ENCODE peak calls at places on chromosomes 4 and X, in ten cellular contexts. U is aorta, F is left lung, A is IMR-90, P is PC-3, H is adrenal gland, C is left ventricle myocardium inferior, E is cardiac muscle cell, G is GM12878, R is brain microvascular endothelial cell. L is an unnamed sample.
A peak's percentile ranks its signal among the peaks of the same experiment; 100 is the strongest.

GRCh38 chr4:576991-577498 is 950 bp upstream of the TMEM271 start:
- DNase-seq in U (no peak), F (no peak), A (no peak), P (no peak), H (no peak), C (no peak), E (no peak), G (no peak), R (no peak), L (no peak)

GRCh38 chr4:114226968-114227760 is 247.7 kb upstream of the ARSJ start:
- DNase-seq in U (no peak), F (no peak), A (peak; percentile 34), P (no peak), H (no peak), C (no peak), E (no peak), G (no peak), R (no peak), L (no peak)

GRCh38 chr4:41156574-41156973 is 57.8 kb downstream of the APBB2 start:
- DNase-seq in U (no peak), F (no peak), A (peak; percentile 74), P (peak; percentile 52), H (no peak), C (no peak), E (no peak), G (no peak), R (peak; percentile 96), L (no peak)

GRCh38 chr4:155964016-155964891 is 10.6 kb upstream of the CTSO start:
- DNase-seq in U (no peak), F (no peak), A (no peak), P (no peak), H (no peak), C (no peak), E (no peak), G (no peak), R (peak; percentile 19), L (no peak)

GRCh38 chr4:185541251-185541671 is 6.0 kb upstream of the PDLIM3 start:
- DNase-seq in U (peak; percentile 78), F (no peak), A (no peak), P (no peak), H (no peak), C (peak; percentile 64), E (no peak), G (no peak), R (no peak), L (no peak)

GRCh38 chr4:134935320-134935719 is 733.7 kb upstream of the PABPC4L start:
- DNase-seq in U (no peak), F (no peak), A (no peak), P (peak; percentile 18), H (no peak), C (no peak), E (peak; percentile 22), G (no peak), R (peak; percentile 27), L (no peak)

GRCh38 chrX:17459596-17459995 is 84.6 kb downstream of the NHS start:
- DNase-seq in U (no peak), F (no peak), A (peak; percentile 66), P (no peak), H (no peak), C (no peak), E (no peak), G (no peak), R (peak; percentile 27), L (no peak)

GRCh38 chrX:23745786-23746185 is 2.7 kb upstream of the ACOT9 start:
- DNase-seq in U (no peak), F (no peak), A (no peak), P (no peak), H (no peak), C (no peak), E (no peak), G (no peak), R (no peak), L (peak; percentile 47)

GRCh38 chr4:81651500-81651899 is 179.8 kb upstream of the RASGEF1B start:
- DNase-seq in U (no peak), F (no peak), A (no peak), P (no peak), H (no peak), C (no peak), E (no peak), G (no peak), R (peak; percentile 12), L (no peak)

GRCh38 chr4:182264139-182264752 is 21.0 kb downstream of the TENM3 start:
- DNase-seq in U (no peak), F (no peak), A (no peak), P (no peak), H (no peak), C (no peak), E (no peak), G (no peak), R (no peak), L (no peak)

GRCh38 chrX:23938690-23939089 is 30.9 kb downstream of the CXorf58 start:
- DNase-seq in U (no peak), F (no peak), A (peak; percentile 38), P (no peak), H (no peak), C (no peak), E (no peak), G (no peak), R (no peak), L (no peak)

GRCh38 chr4:90069151-90069550 is 58.0 kb upstream of the CCSER1 start:
- DNase-seq in U (no peak), F (no peak), A (peak; percentile 21), P (peak; percentile 83), H (no peak), C (no peak), E (no peak), G (no peak), R (no peak), L (no peak)

GRCh38 chr4:89363786-89364185 is 56.2 kb upstream of the GPRIN3 start:
- DNase-seq in U (no peak), F (no peak), A (no peak), P (no peak), H (no peak), C (no peak), E (no peak), G (no peak), R (no peak), L (no peak)

GRCh38 chr4:104879367-104879766 is 267.3 kb upstream of the TET2 start:
- DNase-seq in U (no peak), F (no peak), A (no peak), P (peak; percentile 59), H (no peak), C (no peak), E (no peak), G (no peak), R (no peak), L (no peak)

DNA sequence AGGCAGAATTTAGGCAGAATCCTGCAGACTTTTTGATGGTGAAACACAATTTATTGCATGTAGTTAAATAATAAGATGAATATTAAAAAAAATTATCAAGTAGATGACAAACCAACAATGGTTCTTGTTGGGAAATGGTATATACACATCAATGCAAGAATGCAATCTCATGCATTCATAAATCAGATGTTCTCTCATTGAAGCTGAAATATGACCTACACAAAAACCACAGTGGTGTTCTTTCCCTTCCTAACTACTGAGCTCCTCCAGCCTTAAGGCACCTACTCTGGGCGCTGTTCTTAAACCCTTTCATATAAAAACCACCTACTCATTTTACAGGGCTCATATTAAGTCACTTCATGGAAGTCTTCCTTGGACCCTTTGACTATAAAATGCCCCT is 64.1 kb downstream of the ANTXR2 start:
- DNase-seq in U (no peak), F (no peak), A (no peak), P (no peak), H (no peak), C (no peak), E (no peak), G (no peak), R (no peak), L (no peak)
- H3K36me3 ChIP-seq in U (no peaks in the 10 kb centered on the region), F (peaks cover 17% of the 10 kb centered on the region), A (peaks cover 10% of the 10 kb centered on the region), P (peaks cover 28% of the 10 kb centered on the region), H (no peaks in the 10 kb centered on the region), C (peaks cover 30% of the 10 kb centered on the region), E (peaks cover 16% of the 10 kb centered on the region), G (no peaks in the 10 kb centered on the region), R (peaks cover 17% of the 10 kb centered on the region), L (no peaks in the 10 kb centered on the region)

DNA sequence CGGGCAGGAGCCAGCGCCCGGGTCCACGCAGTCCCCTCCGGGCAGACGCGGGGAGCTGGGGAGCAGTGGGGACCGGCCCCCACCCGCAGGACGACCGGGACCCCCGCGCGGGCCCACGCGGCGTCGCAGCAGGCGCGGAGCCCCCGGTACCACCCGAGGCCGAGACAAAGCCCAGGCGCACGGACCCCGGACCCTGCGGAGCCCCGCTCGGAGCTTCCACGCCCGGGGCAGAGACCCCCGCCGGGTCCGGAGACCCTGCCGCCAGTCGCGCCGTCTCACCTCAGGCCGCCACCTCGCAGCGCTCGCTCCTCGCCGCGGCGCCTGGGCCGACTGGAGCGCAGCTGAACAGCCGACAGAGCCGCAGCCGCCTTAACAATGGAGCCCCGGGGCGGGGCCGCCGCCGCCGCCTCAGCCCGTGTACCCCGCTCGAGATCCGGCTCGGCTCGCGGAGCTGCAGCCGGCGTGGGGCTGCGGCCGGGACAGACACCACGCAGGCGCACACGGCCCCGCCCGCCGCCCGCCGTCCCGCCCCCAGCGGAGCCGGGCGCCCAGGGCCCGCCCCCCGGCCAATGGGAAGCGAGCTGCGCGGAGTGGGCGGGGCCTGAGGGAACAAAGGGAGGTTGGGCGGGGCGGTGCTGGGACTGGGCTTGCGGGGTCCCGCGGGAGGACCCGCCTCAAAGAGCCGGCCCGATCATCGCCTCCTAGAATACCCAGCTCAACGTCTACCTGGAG is at the start of gene AFAP1:
- DNase-seq in U (peak; percentile 91), F (peak; percentile 94), A (peak; percentile 76), P (peak; percentile 83), H (peak; percentile 84), C (peak; percentile 90), E (peak; percentile 96), G (no peak), R (peak; percentile 60), L (peak; percentile 94)
- H3K27ac ChIP-seq in U (peak within 1 kb of the TSS; percentile 63), F (peak within 1 kb of the TSS; percentile 81), A (peak within 1 kb of the TSS; percentile 95), P (peak within 1 kb of the TSS; percentile 51), H (no peak within 1 kb of the TSS), C (peak within 1 kb of the TSS; percentile 93), E (peak within 1 kb of the TSS; percentile 84), G (no peak within 1 kb of the TSS), R (peak within 1 kb of the TSS; percentile 66), L (peak within 1 kb of the TSS; percentile 70)

GRCh38 chr4:165085946-165086345 is 26.7 kb downstream of the TMEM192 start:
- DNase-seq in U (no peak), F (no peak), A (no peak), P (no peak), H (no peak), C (no peak), E (no peak), G (no peak), R (no peak), L (no peak)

GRCh38 chr4:165088366-165088765 is 24.3 kb downstream of the TMEM192 start:
- DNase-seq in U (no peak), F (no peak), A (no peak), P (no peak), H (no peak), C (no peak), E (no peak), G (no peak), R (no peak), L (no peak)
- H3K36me3 ChIP-seq in U (peaks cover 8% of the 10 kb centered on the region), F (peaks cover 76% of the 10 kb centered on the region), A (peaks cover 1% of the 10 kb centered on the region), P (no peaks in the 10 kb centered on the region), H (no peaks in the 10 kb centered on the region), C (peaks cover 67% of the 10 kb centered on the region), E (peaks cover 17% of the 10 kb centered on the region), G (no peaks in the 10 kb centered on the region), R (peaks cover 14% of the 10 kb centered on the region), L (peaks cover 14% of the 10 kb centered on the region)

DNA sequence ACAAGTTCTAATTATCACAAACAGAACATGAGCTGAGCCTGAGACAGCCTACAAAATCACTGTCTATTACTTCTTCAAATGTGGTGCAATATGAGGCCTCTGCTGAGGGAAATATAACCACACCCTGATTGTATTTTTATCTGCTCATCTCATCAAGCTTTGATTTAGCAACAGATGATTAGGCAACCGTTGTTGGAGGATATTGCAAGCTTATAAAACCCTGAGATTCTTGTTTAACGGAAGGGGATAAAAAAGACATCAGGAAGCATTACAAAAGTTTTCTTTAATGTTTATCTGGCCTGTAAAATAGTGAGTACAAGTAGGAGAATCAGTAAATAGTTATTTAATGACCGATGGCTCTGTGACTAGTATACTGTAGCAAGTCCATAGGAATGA is 108.5 kb downstream of the ZNF330 start:
- DNase-seq in U (no peak), F (no peak), A (peak; percentile 80), P (peak; percentile 95), H (no peak), C (no peak), E (no peak), G (no peak), R (no peak), L (peak; percentile 10)
- H3K27ac ChIP-seq in U (no peak overlapping the region), F (no peak overlapping the region), A (peak overlapping the region; percentile 17), P (peak overlapping the region; percentile 89), H (no peak overlapping the region), C (no peak overlapping the region), E (no peak overlapping the region), G (no peak overlapping the region), R (no peak overlapping the region), L (no peak overlapping the region)

L was measured in CD4-positive, alpha-beta memory T cell.